ENCODE peak calls at places on chromosomes 6 and 20, in nine cellular contexts. A is esophagus squamous epithelium, I is Panc1, O is pancreas, M is cardiac muscle cell, D is heart left ventricle, Q is mammary epithelial cell, X is testis, W is lung. E is an unnamed sample. For H3K9me3, the result is how much of the 10 kb centered on the place peaks cover.

GRCh38 chr6:126919947-126920346 is 198.5 kb upstream of the RSPO3 start:
- DNase-seq in A (no peak), X (no peak), W (no peak), I (no peak), M (no peak), Q (peak), D (no peak), O (no peak), E (no peak)

GRCh38 chr6:74574794-74575193 is 631.1 kb downstream of the COL12A1 start:
- DNase-seq in X (no peak), M (peak), D (no peak), A (no peak), W (no peak), I (no peak), Q (no peak), O (no peak), E (no peak)

GRCh38 chr6:15026832-15027231 is 219.0 kb upstream of the JARID2 start:
- DNase-seq in Q (peak), O (no peak), M (no peak), A (no peak), I (no peak), X (no peak), D (no peak), W (peak), E (peak)

GRCh38 chr20:44039147-44039546 is 124.5 kb downstream of the TOX2 start:
- DNase-seq in I (no peak), W (no peak), A (no peak), Q (no peak), M (no peak), X (no peak), D (no peak), O (no peak), E (no peak)

GRCh38 chr6:15489563-15489962 is 173.3 kb downstream of the DTNBP1 start:
- DNase-seq in Q (no peak), X (peak), W (no peak), A (no peak), I (no peak), O (no peak), M (no peak), D (no peak), E (no peak)

GRCh38 chr6:141677598-141678211 is 455.0 kb upstream of the GJE1 start:
- DNase-seq in M (peak), O (no peak), D (no peak), W (no peak), A (no peak), X (no peak), Q (peak), I (no peak), E (no peak)

GRCh38 chr6:3258720-3259490 is at the start of gene PSMG4:
- DNase-seq in O (peak), W (peak), X (peak), Q (peak), M (peak), I (peak), D (peak), A (peak), E (peak)

GRCh38 chr20:10218536-10219451 is at the start of gene SNAP25:
- DNase-seq in W (no peak), M (peak), I (peak), X (peak), O (peak), A (no peak), Q (peak), D (no peak), E (peak)

GRCh38 chr6:17574871-17575560 is 25.1 kb upstream of the FAM8A1 start:
- DNase-seq in D (no peak), O (no peak), W (no peak), Q (peak), X (no peak), M (no peak), I (no peak), A (no peak), E (no peak)

GRCh38 chr6:102204336-102204735 is 810.8 kb downstream of the GRIK2 start:
- DNase-seq in W (no peak), I (no peak), O (no peak), A (no peak), Q (peak), X (no peak), M (no peak), D (no peak), E (no peak)

GRCh38 chr20:4951299-4951698 is 50.0 kb downstream of the SLC23A2 start:
- DNase-seq in O (no peak), X (peak), W (no peak), D (no peak), Q (peak), I (no peak), M (no peak), A (no peak), E (peak)

GRCh38 chr20:16111853-16112412 is 461.3 kb downstream of the KIF16B start:
- DNase-seq in X (no peak), A (no peak), D (no peak), M (peak), Q (no peak), I (no peak), O (no peak), W (no peak), E (peak)

GRCh38 chr6:45690846-45691245 is 313.1 kb upstream of the SUPT3H start:
- DNase-seq in D (no peak), Q (peak), M (no peak), W (no peak), I (no peak), A (no peak), X (no peak), O (no peak), E (no peak)

GRCh38 chr6:137241481-137242011 is 22.4 kb upstream of the IFNGR1 start:
- DNase-seq in X (no peak), W (no peak), O (no peak), M (no peak), Q (peak), D (no peak), I (no peak), A (no peak), E (no peak)

GRCh38 chr6:71473908-71474307 is 185.3 kb downstream of the OGFRL1 start:
- DNase-seq in W (peak), M (no peak), D (peak), I (peak), Q (peak), A (no peak), O (no peak), X (no peak), E (peak)

GRCh38 chr6:141415896-141416295 is 716.8 kb upstream of the GJE1 start:
- DNase-seq in M (no peak), O (no peak), X (no peak), I (no peak), A (no peak), D (no peak), Q (no peak), W (no peak), E (no peak)

GRCh38 chr20:46434597-46434996 is 28.2 kb upstream of the ELMO2 start:
- DNase-seq in O (no peak), W (no peak), M (no peak), I (no peak), X (no peak), Q (no peak), D (no peak), A (no peak), E (no peak)

GRCh38 chr20:36018208-36018988 is 50.0 kb downstream of the CNBD2 start:
- DNase-seq in O (no peak), M (no peak), D (no peak), A (no peak), X (peak), W (no peak), I (no peak), Q (no peak), E (peak)

GRCh38 chr6:28137458-28138020 is 4.1 kb upstream of the ZKSCAN8 start:
- DNase-seq in O (no peak), W (no peak), Q (no peak), M (no peak), I (no peak), D (no peak), A (no peak), X (no peak), E (no peak)

GRCh38 chr6:21922086-21922485 is 328.5 kb downstream of the SOX4 start:
- DNase-seq in A (no peak), X (no peak), W (no peak), Q (no peak), I (no peak), D (no peak), O (no peak), M (no peak), E (no peak)

GRCh38 chr20:57070296-57070695 is 196.1 kb downstream of the BMP7 start:
- DNase-seq in M (no peak), O (no peak), Q (no peak), W (no peak), X (no peak), D (no peak), A (no peak), I (no peak), E (no peak)

GRCh38 chr6:158707120-158707519 is 57.3 kb downstream of the SYTL3 start:
- DNase-seq in D (peak), X (peak), A (no peak), O (no peak), I (no peak), W (peak), Q (peak), M (peak), E (peak)

GRCh38 chr20:53920647-53921245 is 149.6 kb downstream of the BCAS1 start:
- DNase-seq in Q (no peak), O (no peak), W (no peak), I (no peak), X (no peak), D (no peak), A (no peak), M (no peak), E (no peak)

GRCh38 chr20:1202762-1203504 is at the start of gene C20orf202:
- DNase-seq in X (no peak), A (no peak), W (no peak), Q (no peak), D (no peak), I (no peak), M (no peak), O (no peak), E (no peak)

GRCh38 chr20:9220874-9221547 is 152.1 kb downstream of the PLCB4 start:
- DNase-seq in D (peak), I (no peak), A (no peak), W (no peak), X (no peak), Q (no peak), M (peak), O (no peak), E (peak)

GRCh38 chr6:108541843-108542795 is 18.6 kb upstream of the FOXO3 start:
- DNase-seq in Q (peak), O (peak), A (no peak), I (no peak), D (peak), X (peak), M (peak), W (peak), E (peak)

GRCh38 chr6:114304304-114304887 is 38.4 kb downstream of the HS3ST5 start:
- DNase-seq in Q (peak), D (no peak), M (peak), I (peak), A (no peak), O (no peak), X (no peak), W (no peak), E (no peak)

GRCh38 chr6:158698876-158699440 is 49.1 kb downstream of the SYTL3 start:
- DNase-seq in A (no peak), I (no peak), D (no peak), Q (no peak), O (no peak), M (no peak), W (no peak), X (no peak), E (no peak)

GRCh38 chr6:122399348-122400120 is at the start of gene HSF2:
- DNase-seq in X (peak), Q (peak), D (peak), O (peak), W (peak), I (peak), A (peak), M (peak), E (peak)
- TF ChIP-seq CTCF in X (no peak), Q (no peak), D (peak), O (no peak), W (no peak), I (peak), A (no peak), M (peak), E (no peak)

DNA sequence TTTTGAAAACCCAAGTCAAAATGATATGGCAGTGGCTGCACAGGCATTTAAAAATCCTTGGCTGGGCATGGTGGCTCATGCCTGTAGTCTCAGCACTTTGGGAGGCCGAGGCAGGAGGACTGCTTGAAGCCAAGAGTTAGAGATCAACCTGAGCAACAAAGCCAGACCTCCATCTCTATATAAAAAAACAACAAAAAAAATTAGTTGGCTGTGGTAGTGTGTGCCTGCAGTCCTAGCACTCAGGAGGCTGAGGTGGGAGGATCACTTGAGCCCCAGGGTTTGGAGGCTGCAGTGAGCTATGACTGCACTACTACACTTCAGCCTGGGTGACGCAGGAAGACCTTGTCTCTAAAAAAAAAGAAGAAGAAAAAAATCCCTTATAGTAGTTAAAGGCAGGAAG is 142.9 kb downstream of the MYB start:
- DNase-seq in I (no peak), Q (no peak), W (no peak), A (no peak), M (no peak), D (no peak), X (no peak), O (no peak), E (no peak)
- H3K27ac ChIP-seq in I (no peak), Q (no peak), W (no peak), A (no peak), M (no peak), D (no peak), X (no peak), O (no peak), E (peak)

GRCh38 chr6:104123227-104123626 is 736.5 kb downstream of the HACE1 start:
- DNase-seq in O (no peak), M (no peak), W (no peak), I (no peak), D (no peak), A (no peak), X (no peak), Q (no peak), E (no peak)

DNA sequence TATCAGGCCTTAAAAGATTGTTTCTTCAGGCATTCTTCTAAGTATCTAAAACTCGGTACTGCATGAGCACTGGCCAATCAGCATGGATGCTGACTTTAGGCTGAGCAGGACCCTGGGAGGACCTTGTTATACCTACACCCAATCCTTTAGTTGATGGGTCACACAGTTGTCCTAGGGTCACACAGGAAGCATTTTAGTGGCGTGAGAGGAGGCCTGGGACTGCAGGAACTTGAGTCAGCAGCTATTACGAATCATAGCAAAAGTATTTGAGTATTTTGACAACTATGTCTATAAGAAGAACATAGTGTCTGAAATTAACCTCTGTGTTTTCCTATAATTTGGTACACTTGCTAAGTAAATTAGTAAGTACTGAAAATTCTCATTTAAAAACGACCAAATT is 741.4 kb downstream of the HACE1 start:
- DNase-seq in X (no peak), O (no peak), I (peak), M (no peak), Q (peak), D (no peak), W (no peak), A (no peak), E (no peak)
- H3K9me3 ChIP-seq in X (under half), O (under half), I (under half), M (under half), Q (under half), D (under half), W (under half), A (under half), E (under half)

GRCh38 chr6:32118782-32119628 is 9.0 kb downstream of the ATF6B start:
- DNase-seq in D (peak), W (peak), A (peak), I (peak), Q (peak), O (peak), X (peak), M (peak), E (peak)

GRCh38 chr6:32117461-32117860 is 8.3 kb upstream of the TNXB start:
- DNase-seq in Q (no peak), O (peak), X (no peak), M (no peak), I (no peak), W (no peak), A (no peak), D (no peak), E (no peak)

GRCh38 chr6:32114853-32115252 is 5.7 kb upstream of the TNXB start:
- DNase-seq in M (no peak), X (no peak), Q (no peak), D (peak), A (no peak), O (no peak), W (no peak), I (no peak), E (no peak)

GRCh38 chr6:32115623-32116022 is 6.5 kb upstream of the TNXB start:
- DNase-seq in Q (no peak), W (no peak), M (no peak), X (no peak), O (peak), I (no peak), D (peak), A (no peak), E (no peak)

DNA sequence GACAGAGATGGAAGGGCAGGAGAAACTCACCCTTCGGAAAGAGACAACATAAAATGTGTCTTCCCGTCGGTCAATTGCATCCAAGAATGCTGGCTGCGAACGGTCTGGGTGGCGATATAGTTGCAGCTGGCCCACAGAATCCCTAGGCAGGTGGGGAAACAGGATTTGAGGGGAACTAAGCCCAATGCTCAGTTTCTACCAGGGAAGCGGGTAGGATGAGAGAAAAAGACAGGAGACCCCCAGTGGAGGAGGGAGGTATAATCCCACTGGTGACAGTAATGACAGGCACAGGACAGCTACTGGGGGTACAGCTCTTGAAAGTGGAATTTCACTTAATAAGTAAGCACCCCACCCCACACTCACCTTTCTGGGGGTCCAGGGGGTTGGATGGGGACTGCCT is 7.5 kb upstream of the TNXB start:
- DNase-seq in W (no peak), Q (no peak), A (no peak), O (no peak), X (no peak), I (no peak), M (peak), D (no peak), E (no peak)
- TF ChIP-seq CTCF in W (peak), Q (peak), A (no peak), O (no peak), X (no peak), I (peak), M (peak), D (peak), E (no peak)

GRCh38 chr6:116012966-116013365 is 47.7 kb downstream of the FRK start:
- DNase-seq in W (no peak), M (no peak), X (no peak), O (no peak), D (no peak), Q (peak), I (no peak), A (no peak), E (no peak)
- H3K27ac ChIP-seq in W (no peak), M (no peak), X (no peak), O (no peak), D (no peak), Q (peak), I (no peak), A (no peak), E (no peak)